ENCODE peak calls at places on chromosomes 1 and 21, in eight cellular contexts. One of them, this sample, is unnamed.

GRCh38 chr1:115727706-115728249 is 40.7 kb downstream of the CASQ2 start:
- ATAC-seq in HepG2: peak; percentile 94
- ATAC-seq in natural killer cell: no peak
- ATAC-seq in RWPE2: peak; percentile 23
- ATAC-seq in A549: no peak
- ATAC-seq in gastrocnemius medialis: peak; percentile 64
- ATAC-seq in psoas muscle: peak; percentile 76
- ATAC-seq in naive thymus-derived CD8-positive, alpha-beta T cell: no peak
- ATAC-seq in this sample: peak; percentile 95

GRCh38 chr1:11787251-11787803 is 18.4 kb downstream of the MTHFR start:
- ATAC-seq in HepG2: peak; percentile 2
- ATAC-seq in natural killer cell: no peak
- ATAC-seq in RWPE2: peak; percentile 67
- ATAC-seq in A549: peak; percentile 14
- ATAC-seq in gastrocnemius medialis: no peak
- ATAC-seq in psoas muscle: peak; percentile 58
- ATAC-seq in naive thymus-derived CD8-positive, alpha-beta T cell: no peak
- ATAC-seq in this sample: peak; percentile 52

GRCh38 chr1:47582891-47583608 is 145.2 kb downstream of the FOXD2 start:
- ATAC-seq in HepG2: no peak
- ATAC-seq in natural killer cell: peak; percentile 52
- ATAC-seq in RWPE2: peak; percentile 49
- ATAC-seq in A549: no peak
- ATAC-seq in gastrocnemius medialis: no peak
- ATAC-seq in psoas muscle: no peak
- ATAC-seq in naive thymus-derived CD8-positive, alpha-beta T cell: no peak
- ATAC-seq in this sample: no peak

GRCh38 chr1:26705788-26706237 is 10.0 kb downstream of the ARID1A start:
- ATAC-seq in HepG2: peak; percentile 63
- ATAC-seq in natural killer cell: no peak
- ATAC-seq in RWPE2: peak; percentile 87
- ATAC-seq in A549: peak; percentile 91
- ATAC-seq in gastrocnemius medialis: no peak
- ATAC-seq in psoas muscle: peak; percentile 55
- ATAC-seq in naive thymus-derived CD8-positive, alpha-beta T cell: no peak
- ATAC-seq in this sample: peak; percentile 58

GRCh38 chr1:42957229-42957879 is 1.3 kb downstream of the SLC2A1 start:
- ATAC-seq in HepG2: no peak
- ATAC-seq in natural killer cell: no peak
- ATAC-seq in RWPE2: no peak
- ATAC-seq in A549: no peak
- ATAC-seq in gastrocnemius medialis: no peak
- ATAC-seq in psoas muscle: no peak
- ATAC-seq in naive thymus-derived CD8-positive, alpha-beta T cell: no peak
- ATAC-seq in this sample: no peak

GRCh38 chr1:35449334-35450008 is 107.7 kb downstream of the KIAA0319L start:
- ATAC-seq in HepG2: no peak
- ATAC-seq in natural killer cell: no peak
- ATAC-seq in RWPE2: peak; percentile 81
- ATAC-seq in A549: no peak
- ATAC-seq in gastrocnemius medialis: no peak
- ATAC-seq in psoas muscle: no peak
- ATAC-seq in naive thymus-derived CD8-positive, alpha-beta T cell: no peak
- ATAC-seq in this sample: no peak

GRCh38 chr1:237999426-238000052 is 108.8 kb upstream of the ZP4 start:
- ATAC-seq in HepG2: no peak
- ATAC-seq in natural killer cell: no peak
- ATAC-seq in RWPE2: no peak
- ATAC-seq in A549: no peak
- ATAC-seq in gastrocnemius medialis: no peak
- ATAC-seq in psoas muscle: no peak
- ATAC-seq in naive thymus-derived CD8-positive, alpha-beta T cell: no peak
- ATAC-seq in this sample: no peak

GRCh38 chr21:35465750-35466149 is 416.6 kb upstream of the RUNX1 start:
- ATAC-seq in HepG2: no peak
- ATAC-seq in natural killer cell: no peak
- ATAC-seq in RWPE2: no peak
- ATAC-seq in A549: no peak
- ATAC-seq in gastrocnemius medialis: no peak
- ATAC-seq in psoas muscle: no peak
- ATAC-seq in naive thymus-derived CD8-positive, alpha-beta T cell: no peak
- ATAC-seq in this sample: no peak

GRCh38 chr1:35499652-35500176 is 57.5 kb downstream of the KIAA0319L start:
- ATAC-seq in HepG2: no peak
- ATAC-seq in natural killer cell: no peak
- ATAC-seq in RWPE2: no peak
- ATAC-seq in A549: no peak
- ATAC-seq in gastrocnemius medialis: no peak
- ATAC-seq in psoas muscle: no peak
- ATAC-seq in naive thymus-derived CD8-positive, alpha-beta T cell: peak; percentile 45
- ATAC-seq in this sample: no peak